ENCODE peak calls at places on chromosomes 13 and 19, in five cellular contexts. N is neural progenitor cell; S is activated effector memory CD4-positive, alpha-beta T cell treated with anti-CD3 and anti-CD28 coated beads, Interleukin-2, amount 50 U/mL, for 16 hours; D is NCI-H1092 treated with DMSO at 0.1 percent for 48 hours; T is GM23338. F is an unnamed sample.

GRCh38 chr19:41376241-41376997 is at the start of gene TMEM91:
- DNase-seq in N (peak), S (peak), D (no peak), T (peak), F (peak)

GRCh38 chr13:26518433-26519084 is 38.9 kb upstream of the WASF3 start:
- DNase-seq in N (peak), S (no peak), D (no peak), T (peak), F (no peak)

GRCh38 chr13:98543380-98544104 is 33.4 kb downstream of the STK24 start:
- DNase-seq in S (peak), D (no peak), N (no peak), T (no peak), F (no peak)

GRCh38 chr19:35752746-35753350 is 4.0 kb downstream of the HSPB6 start:
- DNase-seq in S (no peak), D (no peak), N (no peak), T (no peak), F (no peak)

GRCh38 chr13:64753606-64754005 is 2476.5 kb downstream of the PCDH9 start:
- DNase-seq in S (no peak), T (no peak), N (no peak), D (no peak), F (peak)

GRCh38 chr19:34603003-34603402 is 74.0 kb downstream of the SCGB2B2 start:
- DNase-seq in D (no peak), S (no peak), T (no peak), N (no peak), F (no peak)

GRCh38 chr19:19422156-19422555 is 16.7 kb downstream of the GATAD2A start:
- DNase-seq in N (no peak), T (no peak), S (no peak), D (no peak), F (no peak)

GRCh38 chr19:14112809-14113385 is 4.7 kb downstream of the PRKACA start:
- DNase-seq in T (peak), N (no peak), S (no peak), D (no peak), F (no peak)

GRCh38 chr19:6925801-6926751 is 38.7 kb downstream of the ADGRE1 start:
- DNase-seq in D (no peak), S (peak), T (peak), N (no peak), F (no peak)

GRCh38 chr19:47430041-47430802 is 10.9 kb upstream of the MEIS3 start:
- DNase-seq in D (no peak), S (peak), N (peak), T (peak), F (peak)

GRCh38 chr13:87570669-87571068 is 100.5 kb upstream of the SLITRK5 start:
- DNase-seq in N (no peak), D (no peak), S (no peak), T (peak), F (no peak)

GRCh38 chr13:109271991-109272454 is 514.4 kb downstream of the IRS2 start:
- DNase-seq in S (no peak), N (peak), D (no peak), T (no peak), F (peak)

GRCh38 chr13:113837554-113838355 is 26.1 kb downstream of the GAS6 start:
- DNase-seq in D (no peak), T (no peak), N (no peak), S (no peak), F (peak)

GRCh38 chr19:54535601-54536000 is 33.0 kb downstream of the LAIR2 start:
- DNase-seq in D (no peak), T (no peak), N (no peak), S (peak), F (no peak)

GRCh38 chr19:28396259-28396940 is 816.6 kb downstream of the UQCRFS1 start:
- DNase-seq in D (no peak), S (no peak), T (peak), N (peak), F (no peak)

F was measured in fibroblast of lung.